ENCODE peak calls at places on chromosome 7, in nine cellular contexts. D is M059J; E is GM13977; Q is activated CD8-positive, alpha-beta T cell treated with anti-CD3 and anti-CD28 coated beads for 36 hours; K is pulmonary artery endothelial cell; B is T follicular helper cell; C is NCI-H1092 treated with DMSO at 0.1 percent for 48 hours; U is stimulated activated CD4-positive, alpha-beta T cell treated with anti-CD3 and anti-CD28 coated beads, Interleukin-12 subunit alpha, Interleukin-12 subunit beta, amount 100 ng/mL, for 4 hours; S is activated T-cell treated with anti-CD3 and anti-CD28 coated beads, Interleukin-2, amount 50 U/mL, for 72 hours. N is an unnamed sample.
A peak's percentile ranks its signal among the peaks of the same experiment; 100 is the strongest.

GRCh38 chr7:38518516-38518915 is 112.7 kb downstream of the AMPH start:
- DNase-seq in D (no peak), E (no peak), Q (no peak), K (no peak), B (no peak), C (no peak), U (no peak), S (no peak), N (no peak)

GRCh38 chr7:69598487-69599148 is 343 bp downstream of the AUTS2 start:
- DNase-seq in D (peak; percentile 47), E (peak; percentile 66), Q (peak; percentile 8), K (no peak), B (no peak), C (peak; percentile 83), U (no peak), S (no peak), N (peak; percentile 43)

GRCh38 chr7:44325811-44326241 is 432 bp upstream of the CAMK2B start:
- DNase-seq in D (peak; percentile 29), E (no peak), Q (peak; percentile 27), K (no peak), B (no peak), C (peak; percentile 77), U (no peak), S (no peak), N (no peak)

GRCh38 chr7:34107306-34107705 is 202.0 kb downstream of the BMPER start:
- DNase-seq in D (peak; percentile 42), E (no peak), Q (no peak), K (no peak), B (no peak), C (peak; percentile 49), U (no peak), S (no peak), N (no peak)

GRCh38 chr7:1902231-1902855 is 232.3 kb downstream of the ELFN1 start:
- DNase-seq in D (no peak), E (no peak), Q (no peak), K (no peak), B (no peak), C (no peak), U (no peak), S (no peak), N (no peak)

GRCh38 chr7:73851410-73852338 is 9.3 kb upstream of the TMEM270 start:
- DNase-seq in D (peak; percentile 99), E (peak; percentile 80), Q (peak; percentile 62), K (peak; percentile 91), B (no peak), C (no peak), U (no peak), S (peak; percentile 53), N (peak; percentile 67)

GRCh38 chr7:24123061-24123460 is 160.9 kb upstream of the NPY start:
- DNase-seq in D (peak; percentile 58), E (no peak), Q (no peak), K (no peak), B (no peak), C (no peak), U (no peak), S (no peak), N (no peak)

GRCh38 chr7:4132221-4132620 is 549.9 kb upstream of the FOXK1 start:
- DNase-seq in D (no peak), E (no peak), Q (no peak), K (no peak), B (no peak), C (no peak), U (no peak), S (no peak), N (no peak)

GRCh38 chr7:149048805-149049204 is 20.5 kb upstream of the PDIA4 start:
- DNase-seq in D (no peak), E (no peak), Q (no peak), K (no peak), B (no peak), C (no peak), U (no peak), S (no peak), N (no peak)

GRCh38 chr7:157827863-157828160 is 491.0 kb downstream of the DNAJB6 start:
- DNase-seq in D (no peak), E (no peak), Q (no peak), K (no peak), B (no peak), C (no peak), U (no peak), S (no peak), N (no peak)